ENCODE peak calls at places on chromosomes 1 and 21, in eight cellular contexts. T, I, H, M, P, F, K and B are unnamed samples.

GRCh38 chr1:182615468-182616129 is 11.4 kb upstream of the RGS16 start:
- DNase-seq in T (no peak), I (peak; percentile 92), H (peak; percentile 59), M (no peak), P (peak; percentile 64), F (peak; percentile 60), K (peak; percentile 58), B (no peak)

GRCh38 chr1:117686907-117687306 is 81.1 kb downstream of the TENT5C start:
- DNase-seq in T (peak; percentile 65), I (peak; percentile 22), H (no peak), M (no peak), P (no peak), F (peak; percentile 69), K (no peak), B (peak; percentile 19)

GRCh38 chr1:200808846-200809245 is 63.9 kb upstream of the GPR25 start:
- DNase-seq in T (no peak), I (no peak), H (no peak), M (no peak), P (no peak), F (no peak), K (no peak), B (no peak)

GRCh38 chr1:201763439-201764140 is 65.4 kb upstream of the IPO9 start:
- DNase-seq in T (peak; percentile 55), I (no peak), H (no peak), M (no peak), P (no peak), F (peak; percentile 81), K (no peak), B (peak; percentile 66)

GRCh38 chr1:67578397-67579020 is 106.5 kb upstream of the GADD45A start:
- DNase-seq in T (no peak), I (no peak), H (no peak), M (peak; percentile 44), P (no peak), F (no peak), K (no peak), B (no peak)

GRCh38 chr1:248906741-248907661 is 966 bp downstream of the PGBD2 start:
- DNase-seq in T (peak; percentile 25), I (no peak), H (no peak), M (peak; percentile 23), P (no peak), F (peak; percentile 59), K (no peak), B (no peak)

GRCh38 chr1:39047374-39048229 is 21.5 kb downstream of the NDUFS5 start:
- DNase-seq in T (peak; percentile 87), I (peak; percentile 83), H (peak; percentile 44), M (peak; percentile 72), P (peak; percentile 31), F (peak; percentile 87), K (peak; percentile 6), B (peak; percentile 97)

GRCh38 chr1:211667065-211667617 is 8.3 kb downstream of the NEK2 start:
- DNase-seq in T (no peak), I (no peak), H (no peak), M (no peak), P (no peak), F (no peak), K (no peak), B (no peak)

GRCh38 chr1:11056504-11056903 is 3.3 kb downstream of the SRM start:
- DNase-seq in T (no peak), I (no peak), H (no peak), M (no peak), P (no peak), F (no peak), K (peak; percentile 19), B (no peak)

GRCh38 chr1:184716158-184716557 is 38.5 kb downstream of the EDEM3 start:
- DNase-seq in T (peak; percentile 5), I (no peak), H (no peak), M (no peak), P (no peak), F (peak; percentile 41), K (no peak), B (peak; percentile 2)

GRCh38 chr1:95058974-95059373 is 13.8 kb downstream of the ALG14 start:
- DNase-seq in T (no peak), I (no peak), H (no peak), M (no peak), P (no peak), F (no peak), K (no peak), B (no peak)

GRCh38 chr1:154609398-154610380 is 1.7 kb upstream of the ADAR start:
- DNase-seq in T (peak; percentile 36), I (no peak), H (no peak), M (no peak), P (no peak), F (peak; percentile 32), K (no peak), B (peak; percentile 8)

DNA sequence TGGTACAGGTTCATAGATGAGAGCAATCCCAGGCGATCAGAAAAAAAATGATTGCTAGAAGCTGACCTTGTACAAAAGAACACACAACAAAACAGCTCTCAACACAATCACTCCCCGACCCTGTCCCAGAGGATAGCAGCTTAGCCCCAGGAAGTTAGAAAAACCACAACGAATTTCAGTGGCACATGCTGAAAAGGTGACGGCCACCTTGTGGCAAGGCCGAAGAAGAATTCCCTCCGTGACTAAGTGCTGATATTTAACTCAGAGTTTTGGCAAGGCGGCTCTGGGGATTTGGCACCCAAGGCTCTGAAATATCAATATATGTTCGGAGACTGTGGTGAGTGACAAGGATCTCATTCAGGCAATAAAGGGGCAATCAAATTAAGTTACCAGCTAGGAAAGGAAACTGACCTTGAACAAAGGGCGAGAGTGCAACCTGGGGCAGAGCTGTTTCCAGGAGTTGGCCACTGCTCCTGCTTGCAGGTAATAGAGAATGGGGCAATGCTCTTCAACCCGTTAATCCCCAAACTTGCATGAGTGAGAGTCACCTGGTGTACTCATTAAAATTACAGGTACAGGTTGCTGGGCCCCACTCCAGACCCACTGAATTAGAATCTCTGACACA is 96.2 kb downstream of the BEND5 start:
- DNase-seq in T (no peak), I (no peak), H (no peak), M (no peak), P (no peak), F (no peak), K (no peak), B (no peak)
- TF ChIP-seq CTCF in T (no peak), I (peak; percentile 5), H (no peak), M (no peak), P (no peak), F (no peak), K (no peak), B (no peak)

DNA sequence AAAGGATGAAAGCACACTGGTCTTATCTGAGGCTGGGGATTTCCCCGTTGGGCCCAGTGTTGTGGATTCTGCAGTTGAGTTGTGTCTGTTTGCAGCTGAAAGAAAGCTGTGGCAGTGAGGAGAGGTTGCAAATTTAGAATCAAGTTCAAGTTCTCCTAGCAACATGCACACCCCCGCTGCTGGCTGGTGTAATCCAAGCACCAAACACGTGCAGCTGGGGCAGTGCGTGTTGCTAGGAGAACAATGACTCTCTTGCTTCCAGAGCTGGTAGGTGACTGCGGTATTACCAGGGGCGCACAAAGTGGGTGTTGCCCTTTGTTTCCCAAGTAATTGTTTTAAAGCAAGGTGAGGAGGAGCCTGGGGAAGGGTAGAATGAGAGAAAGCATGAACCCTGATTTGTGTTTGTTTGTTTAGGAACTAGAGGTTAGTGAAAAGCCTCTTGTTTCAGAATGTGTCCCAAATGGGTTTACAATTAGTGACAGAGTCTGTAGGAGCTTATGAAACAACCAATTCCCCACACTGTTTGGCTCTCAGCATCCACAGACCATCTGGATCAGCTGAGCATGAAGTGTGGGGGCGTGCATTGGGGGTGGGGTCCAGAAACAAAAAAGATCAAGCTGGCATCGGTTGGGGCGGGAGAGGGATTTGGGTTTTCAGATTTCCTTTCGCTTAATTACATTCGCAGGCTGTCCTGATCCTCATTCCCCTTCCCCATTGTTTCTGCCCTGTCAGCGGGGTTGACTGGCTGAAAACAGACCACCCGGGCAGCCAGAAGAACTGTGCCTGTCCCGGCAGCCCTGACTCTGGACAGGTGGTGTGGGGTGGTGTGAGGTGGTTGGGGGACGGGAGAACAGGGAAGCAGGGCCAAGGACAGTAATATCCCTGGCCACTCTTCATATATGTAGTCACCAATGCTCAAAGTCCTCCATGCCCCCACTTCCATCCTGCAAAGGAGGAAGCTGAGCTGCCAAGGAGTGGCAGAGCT is 91.8 kb downstream of the IER5 start:
- DNase-seq in T (peak; percentile 84), I (peak; percentile 56), H (peak; percentile 78), M (peak; percentile 70), P (peak; percentile 90), F (peak; percentile 66), K (peak; percentile 76), B (peak; percentile 65)
- H3K4me3 ChIP-seq in T (no peak overlapping the region), I (no peak overlapping the region), H (no peak overlapping the region), M (no peak overlapping the region), P (peak overlapping the region; percentile 23), F (no peak overlapping the region), K (no peak overlapping the region), B (no peak overlapping the region)

GRCh38 chr21:35617491-35617890 is 442.8 kb downstream of the SETD4 start:
- DNase-seq in T (no peak), I (no peak), H (no peak), M (no peak), P (no peak), F (peak; percentile 35), K (no peak), B (no peak)

GRCh38 chr21:35615325-35615724 is 445.0 kb downstream of the SETD4 start:
- DNase-seq in T (no peak), I (no peak), H (no peak), M (no peak), P (no peak), F (no peak), K (no peak), B (peak; percentile 17)

GRCh38 chr21:35616090-35616489 is 444.2 kb downstream of the SETD4 start:
- DNase-seq in T (peak; percentile 70), I (no peak), H (no peak), M (no peak), P (no peak), F (peak; percentile 75), K (no peak), B (peak; percentile 82)

GRCh38 chr21:35611752-35612151 is 448.6 kb downstream of the SETD4 start:
- DNase-seq in T (peak; percentile 54), I (no peak), H (no peak), M (no peak), P (no peak), F (peak; percentile 16), K (no peak), B (peak; percentile 14)

DNA sequence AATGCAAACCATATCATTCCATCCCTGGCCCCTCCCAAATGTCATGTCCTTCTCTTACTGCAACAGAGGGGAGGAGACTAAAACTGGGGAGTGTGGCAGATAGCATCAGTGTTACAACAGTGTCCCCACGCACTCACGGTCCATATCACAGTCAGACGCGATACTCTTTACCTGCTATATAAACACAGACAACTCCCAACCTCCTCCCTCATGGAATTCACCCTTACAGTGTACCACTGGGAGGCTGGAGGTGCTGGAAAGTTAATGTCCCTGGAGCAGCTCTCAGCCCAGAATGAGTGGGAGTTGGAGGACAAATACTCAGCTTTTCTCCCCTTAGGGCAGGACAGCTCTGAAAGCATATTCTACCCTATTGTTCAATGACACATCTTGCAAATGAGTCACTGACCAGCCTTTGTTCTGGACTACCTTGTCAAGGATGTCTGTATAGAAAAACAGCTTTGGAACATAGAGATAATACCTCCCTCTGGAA is 445.9 kb downstream of the SETD4 start:
- DNase-seq in T (peak; percentile 39), I (no peak), H (no peak), M (no peak), P (no peak), F (peak; percentile 21), K (no peak), B (peak; percentile 87)
- TF ChIP-seq CTCF in T (no peak), I (no peak), H (no peak), M (no peak), P (no peak), F (no peak), K (no peak), B (no peak)

DNA sequence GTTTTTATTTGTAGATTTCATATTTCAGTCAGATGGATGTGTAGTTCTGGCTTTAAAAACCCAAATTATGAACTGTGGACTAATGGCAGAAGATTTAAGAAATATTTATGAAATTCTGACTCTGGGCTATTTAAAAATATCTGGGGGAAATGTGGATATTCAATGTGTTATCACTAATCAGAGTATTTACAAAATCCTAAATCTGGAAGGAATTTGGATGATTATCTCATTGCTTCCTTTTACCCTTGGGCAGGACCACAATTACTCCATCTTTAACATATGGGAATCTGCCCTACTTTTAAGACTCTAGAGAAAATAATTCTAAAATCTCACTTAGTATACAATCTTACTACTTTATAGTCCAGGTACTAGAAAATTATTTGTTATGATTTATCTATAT is 203.2 kb downstream of the PDE4B start:
- DNase-seq in T (no peak), I (no peak), H (no peak), M (no peak), P (no peak), F (no peak), K (no peak), B (no peak)
- H3K4me3 ChIP-seq in T (no peak overlapping the region), I (no peak overlapping the region), H (no peak overlapping the region), M (no peak overlapping the region), P (peak overlapping the region; percentile 60), F (no peak overlapping the region), K (no peak overlapping the region), B (no peak overlapping the region)